ENCODE peak calls at places on chromosomes 13 and 19, in five cellular contexts. S is H9, W is neuronal stem cell, P is IMR-90, I is H1. F is an unnamed sample.

GRCh38 chr19:9885077-9885552 is 50.0 kb downstream of the PIN1 start:
- DNase-seq in S (no peak), I (no peak), P (peak; percentile 23), W (no peak), F (peak; percentile 10)

GRCh38 chr19:10762656-10763055 is 44.8 kb downstream of the DNM2 start:
- DNase-seq in W (no peak), P (no peak), S (no peak), I (no peak), F (no peak)

GRCh38 chr19:19304186-19304975 is 15.9 kb downstream of the SUGP1 start:
- DNase-seq in I (no peak), S (no peak), W (no peak), P (no peak), F (no peak)

GRCh38 chr13:31982124-31982523 is 49.5 kb upstream of the FRY start:
- DNase-seq in P (no peak), S (no peak), W (no peak), I (no peak), F (no peak)

GRCh38 chr19:36876993-36877938 is 26.6 kb downstream of the ZNF345 start:
- DNase-seq in S (no peak), P (no peak), W (no peak), I (no peak), F (peak; percentile 14)

GRCh38 chr19:18416778-18417249 is 2.4 kb upstream of the SSBP4 start:
- DNase-seq in P (peak; percentile 78), S (peak; percentile 87), W (peak; percentile 77), I (peak; percentile 86), F (peak; percentile 97)

GRCh38 chr19:28880735-28881401 is 332.1 kb downstream of the UQCRFS1 start:
- DNase-seq in S (peak; percentile 65), I (no peak), W (no peak), P (no peak), F (no peak)

GRCh38 chr19:48798937-48799336 is 11.9 kb downstream of the BCAT2 start:
- DNase-seq in I (peak; percentile 65), S (peak; percentile 83), W (no peak), P (peak; percentile 14), F (peak; percentile 39)

GRCh38 chr19:18418725-18419194 is 438 bp upstream of the SSBP4 start:
- DNase-seq in I (no peak), P (no peak), W (no peak), S (no peak), F (peak; percentile 68)

GRCh38 chr13:111460548-111461444 is 140.4 kb downstream of the TEX29 start:
- DNase-seq in W (no peak), P (peak; percentile 47), S (peak; percentile 71), I (peak; percentile 54), F (peak; percentile 10)

GRCh38 chr13:73803997-73804396 is 330.2 kb downstream of the KLF12 start:
- DNase-seq in S (no peak), I (no peak), P (peak; percentile 74), W (no peak), F (peak; percentile 47)

GRCh38 chr13:44259045-44260042 is 114.3 kb upstream of the SERP2 start:
- DNase-seq in S (no peak), W (no peak), I (no peak), P (peak; percentile 66), F (peak; percentile 91)

GRCh38 chr19:48283908-48284307 is 14.0 kb downstream of the ZNF114 start:
- DNase-seq in W (no peak), S (no peak), I (no peak), P (peak; percentile 97), F (peak; percentile 76)

GRCh38 chr19:33804021-33804799 is 7.5 kb downstream of the KCTD15 start:
- DNase-seq in P (peak; percentile 83), W (no peak), S (no peak), I (no peak), F (no peak)

GRCh38 chr19:45442927-45443461 is 19.3 kb upstream of the ERCC1 start:
- DNase-seq in I (peak; percentile 74), S (peak; percentile 68), W (no peak), P (peak; percentile 59), F (peak; percentile 83)

GRCh38 chr13:112851107-112852046 is 117.6 kb upstream of the MCF2L start:
- DNase-seq in W (no peak), I (no peak), S (no peak), P (no peak), F (no peak)

GRCh38 chr19:18000480-18000980 is 7.4 kb upstream of the ARRDC2 start:
- DNase-seq in S (no peak), P (no peak), W (no peak), I (no peak), F (no peak)

GRCh38 chr19:8396563-8397203 is 6.5 kb downstream of the RAB11B start:
- DNase-seq in I (peak; percentile 90), W (no peak), P (peak; percentile 39), S (peak; percentile 81), F (peak; percentile 69)

GRCh38 chr19:2727640-2727944 is 6.4 kb upstream of the DIRAS1 start:
- DNase-seq in W (no peak), I (no peak), S (no peak), P (no peak), F (no peak)

GRCh38 chr19:33906578-33907335 is 110.1 kb downstream of the KCTD15 start:
- DNase-seq in P (peak; percentile 2), W (peak; percentile 29), S (peak; percentile 58), I (peak; percentile 73), F (peak; percentile 6)

DNA sequence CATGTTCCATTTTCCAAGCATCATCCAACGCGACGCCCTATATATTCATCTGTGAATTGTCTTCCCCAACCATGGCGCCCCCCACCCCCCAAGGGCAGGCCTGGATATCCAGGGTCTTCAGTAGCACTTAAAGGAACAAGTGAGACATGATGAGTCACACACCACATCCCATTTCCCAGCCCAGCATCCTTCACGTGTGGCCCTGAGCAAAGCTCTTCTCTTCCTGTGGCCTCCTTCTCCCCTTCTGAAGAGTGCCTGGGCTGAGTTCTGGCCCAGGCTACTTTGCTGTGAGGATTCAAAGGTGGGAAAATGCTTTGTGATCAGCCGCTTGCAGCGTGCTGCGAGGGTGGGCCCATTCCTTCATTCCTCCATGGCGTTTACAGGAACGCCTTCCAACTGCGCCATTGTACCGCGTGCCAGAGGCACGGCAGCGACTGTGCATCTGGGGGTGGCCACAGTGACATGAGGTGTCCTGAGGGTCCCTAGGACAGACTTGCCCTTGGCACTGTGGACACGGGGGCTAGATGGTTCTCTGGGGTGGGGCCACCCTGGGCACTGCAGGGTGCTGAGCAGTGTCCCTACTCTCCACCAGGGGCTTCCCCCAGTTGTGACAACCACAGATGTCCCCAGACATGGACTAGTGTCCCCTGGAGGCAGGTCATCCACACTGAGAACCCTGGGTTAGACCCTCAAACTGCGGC is 11.7 kb downstream of the PLIN4 start:
- DNase-seq in W (no peak), S (no peak), I (no peak), P (peak; percentile 80), F (peak; percentile 79)
- H2AFZ ChIP-seq in W (no peak overlapping the region), S (no peak overlapping the region), I (no peak overlapping the region), P (peak overlapping the region; percentile 34), F (no peak overlapping the region)

DNA sequence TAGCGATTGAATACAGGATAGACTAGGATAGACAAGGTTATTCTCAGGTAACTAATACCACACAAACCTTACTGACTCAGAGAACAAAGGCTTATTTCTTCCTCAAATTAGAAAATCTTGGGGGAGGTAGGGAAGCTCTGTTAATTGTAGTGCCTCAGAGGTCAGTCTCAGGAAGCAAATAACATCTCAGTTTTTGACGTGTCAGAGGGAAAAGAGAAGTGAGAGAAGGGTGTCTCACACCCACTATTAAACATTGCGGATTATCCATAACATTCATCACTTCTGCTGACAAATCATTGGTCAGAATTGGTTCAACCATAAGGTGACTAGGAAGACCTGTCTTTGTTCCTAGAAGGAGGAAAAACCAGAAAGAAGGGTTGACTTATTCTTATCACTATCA is 579.4 kb upstream of the MIR17HG start:
- DNase-seq in I (no peak), W (no peak), P (no peak), S (no peak), F (no peak)
- H2BK15ac ChIP-seq in I (no peak overlapping the region), W (no peak overlapping the region), P (no peak overlapping the region), S (no peak overlapping the region), F (no peak overlapping the region)

DNA sequence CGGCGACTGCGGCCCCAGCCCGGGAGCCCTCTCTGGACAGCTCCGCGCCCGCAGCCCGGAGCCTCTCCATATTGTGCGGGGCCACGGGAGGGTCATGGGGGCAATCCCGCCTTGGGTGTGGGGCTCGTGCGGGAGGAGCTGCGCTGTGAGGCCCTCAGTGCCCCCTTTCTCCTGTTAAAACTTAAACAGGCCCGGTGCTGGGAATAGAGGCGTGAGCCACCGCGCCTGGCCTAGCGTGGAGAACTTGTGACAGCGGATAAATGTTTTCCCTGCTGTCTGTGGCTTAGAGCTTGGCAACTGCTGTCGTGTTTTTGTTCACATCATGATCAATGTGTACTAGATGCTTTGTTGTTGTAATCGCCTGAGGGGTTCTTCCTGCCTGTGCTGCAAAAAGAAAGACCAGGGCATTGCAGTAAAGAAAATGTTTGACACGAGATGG is 588 bp downstream of the ZNF844 start:
- DNase-seq in P (peak; percentile 38), I (peak; percentile 63), W (no peak), S (no peak), F (peak; percentile 52)
- H4K91ac ChIP-seq in P (no peak overlapping the region), I (no peak overlapping the region), W (no peak overlapping the region), S (no peak overlapping the region), F (no peak overlapping the region)

GRCh38 chr19:12703056-12703455 is 6.6 kb upstream of the FBXW9 start:
- DNase-seq in P (peak; percentile 43), S (peak; percentile 95), I (peak; percentile 89), W (peak; percentile 85), F (peak; percentile 55)

GRCh38 chr19:12705654-12706331 is 9.4 kb upstream of the FBXW9 start:
- DNase-seq in W (no peak), I (no peak), S (no peak), P (no peak), F (no peak)

GRCh38 chr19:12705169-12705568 is 8.7 kb upstream of the FBXW9 start:
- DNase-seq in I (no peak), P (no peak), S (no peak), W (no peak), F (no peak)

GRCh38 chr19:12708641-12709040 is 12.2 kb upstream of the FBXW9 start:
- DNase-seq in W (no peak), P (no peak), I (no peak), S (no peak), F (no peak)

DNA sequence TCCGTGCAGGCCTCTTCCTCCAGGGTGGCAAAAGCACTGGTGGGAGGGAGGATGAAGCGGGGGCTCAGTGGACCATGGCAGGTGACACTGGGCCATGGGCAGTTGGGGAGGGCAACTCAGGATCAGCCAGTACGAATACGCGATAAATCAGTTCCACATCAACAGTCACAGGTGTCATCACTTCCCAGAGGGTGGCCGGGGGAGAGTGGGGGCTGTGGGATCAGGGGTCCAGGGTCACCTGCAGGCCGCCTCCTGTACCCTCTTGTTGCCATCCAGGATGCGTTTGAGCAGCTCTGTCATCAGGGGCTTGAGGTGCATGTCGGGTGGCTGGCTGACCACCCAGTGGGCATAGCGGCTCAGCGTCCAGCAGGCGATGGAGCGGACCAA is 9.9 kb upstream of the FBXW9 start:
- DNase-seq in W (no peak), S (no peak), I (no peak), P (no peak), F (no peak)
- H2AFZ ChIP-seq in W (no peak overlapping the region), S (no peak overlapping the region), I (no peak overlapping the region), P (peak overlapping the region; percentile 21), F (no peak overlapping the region)

GRCh38 chr13:42992585-42993122 is 613 bp upstream of the EPSTI1 start:
- DNase-seq in W (no peak), P (no peak), S (no peak), I (no peak), F (no peak)
- H2BK15ac ChIP-seq in W (no peak overlapping the region), P (peak overlapping the region; percentile 99), S (no peak overlapping the region), I (no peak overlapping the region), F (no peak overlapping the region)